ENCODE peak calls at places on chromosomes 3 and 15, in ten cellular contexts. W, N, J, H, S, L, Q, Z, F and D are unnamed samples.
A peak's percentile ranks its signal among the peaks of the same experiment; 100 is the strongest.

GRCh38 chr3:195352895-195353488 is 82.0 kb upstream of the XXYLT1 start:
- DNase-seq in F (no peak), S (peak; percentile 79), Q (no peak), Z (peak; percentile 21), L (no peak), N (peak; percentile 67), J (peak; percentile 38), H (no peak), W (peak; percentile 49), D (peak; percentile 66)

GRCh38 chr15:53811530-53811929 is 52.1 kb upstream of the WDR72 start:
- DNase-seq in S (peak; percentile 10), L (no peak), N (peak; percentile 9), F (no peak), Q (no peak), Z (no peak), W (peak; percentile 9), J (no peak), H (peak; percentile 40), D (peak; percentile 1)

GRCh38 chr3:140850210-140850955 is 91.3 kb upstream of the SLC25A36 start:
- DNase-seq in W (peak; percentile 50), S (no peak), L (no peak), F (no peak), H (no peak), Q (no peak), Z (peak; percentile 17), N (peak; percentile 73), J (peak; percentile 11), D (peak; percentile 79)

GRCh38 chr15:39774688-39775267 is 7.9 kb downstream of the FSIP1 start:
- DNase-seq in Q (peak; percentile 3), N (no peak), J (no peak), S (no peak), Z (no peak), H (no peak), W (no peak), F (no peak), L (peak; percentile 25), D (no peak)

GRCh38 chr3:146071636-146072035 is 89.3 kb downstream of the PLOD2 start:
- DNase-seq in Z (no peak), H (no peak), L (no peak), J (no peak), F (no peak), Q (no peak), N (no peak), W (no peak), S (no peak), D (no peak)

GRCh38 chr3:174242311-174243041 is 616.7 kb upstream of the NAALADL2 start:
- DNase-seq in S (no peak), Q (no peak), W (no peak), J (no peak), N (no peak), H (no peak), Z (no peak), L (no peak), F (no peak), D (no peak)

GRCh38 chr15:39770748-39771689 is 11.6 kb downstream of the FSIP1 start:
- DNase-seq in N (peak; percentile 76), Z (no peak), H (no peak), J (no peak), F (no peak), S (peak; percentile 61), Q (no peak), L (no peak), W (peak; percentile 85), D (peak; percentile 77)

GRCh38 chr3:32304510-32304909 is 66.0 kb downstream of the CMTM8 start:
- DNase-seq in W (no peak), J (no peak), H (no peak), F (no peak), L (no peak), S (no peak), N (no peak), Z (no peak), Q (no peak), D (no peak)

GRCh38 chr3:45509038-45509767 is 85.3 kb upstream of the LIMD1 start:
- DNase-seq in L (no peak), S (peak; percentile 67), Q (no peak), F (no peak), Z (peak; percentile 56), W (peak; percentile 94), N (peak; percentile 89), H (peak; percentile 87), J (peak; percentile 98), D (peak; percentile 81)

GRCh38 chr3:102530443-102531195 is 95.8 kb downstream of the ZPLD1 start:
- DNase-seq in H (no peak), Q (no peak), L (no peak), Z (no peak), S (peak; percentile 31), N (peak; percentile 85), F (no peak), W (peak; percentile 63), J (no peak), D (peak; percentile 22)

GRCh38 chr3:54211097-54211496 is 88.7 kb downstream of the CACNA2D3 start:
- DNase-seq in F (no peak), Z (no peak), Q (no peak), S (no peak), L (no peak), N (no peak), W (no peak), J (no peak), H (no peak), D (no peak)

GRCh38 chr3:86937306-86937791 is 53.6 kb downstream of the VGLL3 start:
- DNase-seq in J (peak; percentile 83), F (peak; percentile 21), H (no peak), N (peak; percentile 29), S (peak; percentile 72), W (no peak), L (no peak), Z (peak; percentile 61), Q (no peak), D (peak; percentile 91)

GRCh38 chr15:38242055-38242454 is 10.6 kb upstream of the SPRED1 start:
- DNase-seq in F (no peak), S (no peak), J (no peak), W (no peak), H (no peak), Z (no peak), N (no peak), L (no peak), Q (no peak), D (no peak)

GRCh38 chr3:142902356-142902755 is 13.5 kb upstream of the PCOLCE2 start:
- DNase-seq in N (no peak), Q (no peak), W (no peak), S (no peak), H (no peak), Z (no peak), F (no peak), J (no peak), L (no peak), D (no peak)

GRCh38 chr3:82012775-82013174 is 251.3 kb upstream of the GBE1 start:
- DNase-seq in N (no peak), F (no peak), W (no peak), Z (no peak), L (no peak), J (no peak), H (no peak), Q (no peak), S (peak; percentile 2), D (no peak)